ENCODE peak calls at places on chromosomes 13 and 19, in nine cellular contexts. J is IMR-90; P is KG1; K is stimulated activated CD4-positive, alpha-beta T cell treated with anti-CD3 and anti-CD28 coated beads, TNF-alpha, amount 100 ng/mL, for 48 hours; A is cardiac fibroblast; T is Daoy; Y is RPMI7951; F is mucosa of descending colon; U is small intestine. B is an unnamed sample.

GRCh38 chr13:102359264-102359663 is 42.6 kb downstream of the FGF14 start:
- DNase-seq in J (no peak), P (no peak), K (no peak), A (no peak), T (no peak), Y (no peak), F (no peak), U (no peak), B (no peak)

GRCh38 chr13:113051641-113052040 is 54.0 kb upstream of the F7 start:
- DNase-seq in J (no peak), P (no peak), K (no peak), A (no peak), T (no peak), Y (no peak), F (no peak), U (no peak), B (no peak)

GRCh38 chr19:19459707-19460251 is 54.3 kb downstream of the GATAD2A start:
- DNase-seq in J (peak; percentile 87), P (peak; percentile 70), K (no peak), A (peak; percentile 84), T (peak; percentile 76), Y (peak; percentile 82), F (peak; percentile 44), U (peak; percentile 57), B (no peak)

GRCh38 chr13:26584713-26585112 is 27.2 kb downstream of the WASF3 start:
- DNase-seq in J (peak; percentile 85), P (no peak), K (no peak), A (peak; percentile 72), T (peak; percentile 31), Y (peak; percentile 15), F (no peak), U (no peak), B (no peak)

GRCh38 chr13:52938065-52938464 is 89.6 kb upstream of the PCDH8 start:
- DNase-seq in J (no peak), P (no peak), K (no peak), A (no peak), T (no peak), Y (no peak), F (no peak), U (no peak), B (no peak)

GRCh38 chr19:39676004-39676403 is 20.3 kb downstream of the LGALS16 start:
- DNase-seq in J (no peak), P (no peak), K (peak; percentile 18), A (peak; percentile 5), T (no peak), Y (no peak), F (no peak), U (no peak), B (no peak)

GRCh38 chr13:60765700-60766411 is 368.8 kb downstream of the TDRD3 start:
- DNase-seq in J (no peak), P (no peak), K (no peak), A (peak; percentile 11), T (no peak), Y (no peak), F (no peak), U (no peak), B (no peak)

GRCh38 chr13:37608750-37609339 is 10.3 kb upstream of the POSTN start:
- DNase-seq in J (no peak), P (no peak), K (no peak), A (peak; percentile 40), T (no peak), Y (no peak), F (no peak), U (no peak), B (no peak)

GRCh38 chr13:42176286-42176685 is 95.7 kb upstream of the AKAP11 start:
- DNase-seq in J (no peak), P (no peak), K (no peak), A (no peak), T (no peak), Y (no peak), F (no peak), U (no peak), B (no peak)

GRCh38 chr13:31891472-31891871 is 140.1 kb upstream of the FRY start:
- DNase-seq in J (no peak), P (no peak), K (no peak), A (peak; percentile 28), T (no peak), Y (no peak), F (no peak), U (no peak), B (no peak)

GRCh38 chr13:39347926-39348901 is 254.8 kb downstream of the LHFPL6 start:
- DNase-seq in J (no peak), P (no peak), K (no peak), A (no peak), T (no peak), Y (no peak), F (peak; percentile 21), U (peak; percentile 66), B (no peak)

GRCh38 chr13:91398413-91399188 is at the start of gene GPC5:
- DNase-seq in J (peak; percentile 43), P (peak; percentile 13), K (peak; percentile 78), A (peak; percentile 54), T (peak; percentile 55), Y (peak; percentile 63), F (peak; percentile 91), U (peak; percentile 73), B (peak; percentile 43)

GRCh38 chr13:72004975-72005374 is 138.0 kb upstream of the DACH1 start:
- DNase-seq in J (no peak), P (no peak), K (no peak), A (peak; percentile 84), T (no peak), Y (no peak), F (no peak), U (no peak), B (no peak)

GRCh38 chr19:45781282-45782161 is 768 bp downstream of the DMPK start:
- DNase-seq in J (no peak), P (no peak), K (no peak), A (no peak), T (no peak), Y (peak; percentile 81), F (no peak), U (peak; percentile 41), B (no peak)

GRCh38 chr19:48274173-48274572 is 4.3 kb downstream of the ZNF114 start:
- DNase-seq in J (peak; percentile 40), P (no peak), K (no peak), A (no peak), T (no peak), Y (peak; percentile 39), F (no peak), U (no peak), B (no peak)

GRCh38 chr19:34556500-34556899 is 74.9 kb downstream of the WTIP start:
- DNase-seq in J (no peak), P (peak; percentile 0), K (peak; percentile 15), A (peak; percentile 83), T (no peak), Y (peak; percentile 17), F (no peak), U (no peak), B (no peak)

GRCh38 chr13:39016789-39017188 is 21.1 kb downstream of the PROSER1 start:
- DNase-seq in J (peak; percentile 8), P (no peak), K (no peak), A (peak; percentile 45), T (no peak), Y (peak; percentile 7), F (no peak), U (peak; percentile 23), B (no peak)

B was measured in substantia nigra.